ENCODE peak calls at places on chromosomes 5 and 9, in four cellular contexts. V is heart left ventricle, Q is transverse colon, M is GM23338. X is an unnamed sample.

GRCh38 chr9:100465765-100466164 is 7.2 kb upstream of the TMEFF1 start:
- DNase-seq in V (no peak), Q (no peak), M (no peak), X (no peak)

GRCh38 chr9:126128494-126129142 is 198.0 kb upstream of the MVB12B start:
- DNase-seq in V (no peak), Q (no peak), M (no peak), X (peak)

GRCh38 chr9:75869236-75869635 is 21.2 kb upstream of the PCSK5 start:
- DNase-seq in V (no peak), Q (peak), M (no peak), X (no peak)

GRCh38 chr9:110744753-110745522 is 76.3 kb downstream of the MUSK start:
- DNase-seq in V (no peak), Q (no peak), M (no peak), X (no peak)

GRCh38 chr5:67331296-67331925 is 134.8 kb upstream of the CD180 start:
- DNase-seq in V (no peak), Q (no peak), M (no peak), X (no peak)

GRCh38 chr9:123952631-123953147 is 22.8 kb upstream of the DENND1A start:
- DNase-seq in V (no peak), Q (no peak), M (no peak), X (no peak)

GRCh38 chr9:38094165-38094564 is 25.1 kb upstream of the SHB start:
- DNase-seq in V (no peak), Q (no peak), M (no peak), X (no peak)

GRCh38 chr9:138022756-138023393 is 145.3 kb downstream of the CACNA1B start:
- DNase-seq in V (no peak), Q (no peak), M (peak), X (peak)

GRCh38 chr5:12313602-12314001 is 409.4 kb upstream of the CTNND2 start:
- DNase-seq in V (no peak), Q (no peak), M (no peak), X (no peak)

GRCh38 chr5:173278641-173279040 is 43.6 kb upstream of the NKX2-5 start:
- DNase-seq in V (peak), Q (no peak), M (no peak), X (no peak)

GRCh38 chr5:23223846-23224245 is 283.6 kb upstream of the PRDM9 start:
- DNase-seq in V (no peak), Q (no peak), M (no peak), X (no peak)

GRCh38 chr5:76953551-76954382 is 922 bp downstream of the CRHBP start:
- DNase-seq in V (peak), Q (no peak), M (peak), X (no peak)

GRCh38 chr5:66724740-66725139 is 128.5 kb downstream of the MAST4 start:
- DNase-seq in V (no peak), Q (no peak), M (no peak), X (no peak)

GRCh38 chr5:132655821-132656773 is 1.9 kb upstream of the IL13 start:
- DNase-seq in V (no peak), Q (no peak), M (peak), X (peak)

DNA sequence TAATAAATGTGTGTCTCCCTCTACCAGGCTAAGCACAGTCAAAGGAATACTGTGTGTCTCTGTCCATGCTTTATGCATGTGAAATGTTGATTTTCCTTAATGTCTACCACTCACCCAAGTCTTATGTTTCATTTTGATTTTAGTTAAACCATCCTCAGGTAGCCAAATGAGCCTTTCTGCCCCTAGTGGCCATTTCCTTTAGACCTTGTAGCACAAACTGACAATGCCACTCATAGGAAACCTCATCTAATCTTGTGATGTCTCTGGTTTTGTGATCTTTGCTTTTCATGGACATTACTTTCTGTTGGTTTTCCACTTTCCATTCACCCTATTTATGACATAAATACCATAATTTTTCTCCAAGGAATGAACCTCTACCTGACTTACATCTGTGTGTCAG is 820.8 kb downstream of the MAT2B start:
- DNase-seq in V (no peak), Q (no peak), M (peak), X (no peak)
- TF ChIP-seq CTCF in V (no peak), Q (no peak), M (peak), X (no peak)

GRCh38 chr9:135478191-135478590 is 1.4 kb upstream of the PPP1R26 start:
- DNase-seq in V (no peak), Q (no peak), M (no peak), X (no peak)

GRCh38 chr9:135480942-135481315 is 1.3 kb downstream of the PPP1R26 start:
- DNase-seq in V (no peak), Q (no peak), M (no peak), X (no peak)

GRCh38 chr9:135479469-135480052 is at the start of gene PPP1R26:
- DNase-seq in V (peak), Q (peak), M (peak), X (no peak)

GRCh38 chr9:135480071-135480941 is 724 bp downstream of the PPP1R26 start:
- DNase-seq in V (peak), Q (peak), M (peak), X (peak)

GRCh38 chr9:135478858-135479468 is 619 bp upstream of the PPP1R26 start:
- DNase-seq in V (peak), Q (peak), M (peak), X (no peak)
- TF ChIP-seq CTCF in V (peak), Q (no peak), M (peak), X (no peak)

GRCh38 chr5:180088561-180088960 is 17.0 kb upstream of the RNF130 start:
- DNase-seq in V (no peak), Q (no peak), M (no peak), X (no peak)

GRCh38 chr5:180093241-180093640 is 21.7 kb upstream of the RNF130 start:
- DNase-seq in V (no peak), Q (no peak), M (no peak), X (no peak)

GRCh38 chr5:180093651-180094382 is 22.3 kb upstream of the RNF130 start:
- DNase-seq in V (peak), Q (no peak), M (no peak), X (no peak)

GRCh38 chr5:180090098-180090768 is 18.7 kb upstream of the RNF130 start:
- DNase-seq in V (peak), Q (peak), M (peak), X (peak)

DNA sequence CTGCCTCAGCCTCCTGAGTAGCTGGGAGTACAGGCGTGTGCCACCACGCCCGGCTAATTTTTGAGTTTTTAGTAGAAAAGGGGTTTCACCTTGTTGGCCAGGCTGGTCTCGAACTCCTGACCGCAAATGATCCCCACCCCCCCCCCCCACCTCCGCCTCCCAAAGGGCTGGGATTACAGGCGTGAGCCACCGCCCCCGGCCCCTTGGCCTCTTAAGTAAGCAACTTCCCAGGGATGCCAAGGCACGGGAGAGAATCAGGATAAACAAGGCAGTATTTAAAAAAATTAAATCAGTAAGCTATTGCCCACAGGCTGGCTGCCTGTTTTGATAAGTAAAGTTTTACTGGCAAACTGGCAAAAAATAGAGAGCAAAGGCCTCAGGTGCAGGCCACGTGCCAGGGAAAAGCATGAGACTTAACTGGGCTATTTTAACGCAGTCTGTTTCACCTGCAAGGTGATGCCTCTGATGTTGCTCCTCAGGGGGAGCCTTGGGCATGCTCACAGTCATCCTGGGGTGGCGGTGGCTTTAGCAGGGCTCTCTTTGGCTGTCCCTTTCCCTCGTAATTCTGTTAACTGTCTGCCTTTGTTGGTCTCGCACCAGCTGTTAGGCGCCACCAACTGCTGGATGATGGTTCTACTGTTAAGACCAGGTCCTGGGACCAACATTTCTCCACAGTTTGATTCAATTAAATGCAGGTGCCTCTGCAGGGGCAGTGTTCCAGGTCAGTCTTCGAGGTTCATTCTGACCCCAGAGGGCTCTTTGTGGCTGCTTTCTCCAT is 19.4 kb upstream of the RNF130 start:
- DNase-seq in V (no peak), Q (peak), M (peak), X (no peak)
- TF ChIP-seq CTCF in V (no peak), Q (no peak), M (peak), X (no peak)

GRCh38 chr5:14240366-14240765 is 97.2 kb downstream of the TRIO start:
- DNase-seq in V (no peak), Q (no peak), M (no peak), X (no peak)
- TF ChIP-seq CTCF in V (no peak), Q (no peak), M (no peak), X (no peak)

GRCh38 chr9:85897853-85898252 is 43.1 kb upstream of the NAA35 start:
- DNase-seq in V (no peak), Q (no peak), M (no peak), X (no peak)
- TF ChIP-seq CTCF in V (no peak), Q (no peak), M (no peak), X (no peak)

GRCh38 chr9:133396952-133397351 is 20.8 kb downstream of the STKLD1 start:
- DNase-seq in V (no peak), Q (no peak), M (peak), X (no peak)
- TF ChIP-seq CTCF in V (no peak), Q (no peak), M (peak), X (peak)

DNA sequence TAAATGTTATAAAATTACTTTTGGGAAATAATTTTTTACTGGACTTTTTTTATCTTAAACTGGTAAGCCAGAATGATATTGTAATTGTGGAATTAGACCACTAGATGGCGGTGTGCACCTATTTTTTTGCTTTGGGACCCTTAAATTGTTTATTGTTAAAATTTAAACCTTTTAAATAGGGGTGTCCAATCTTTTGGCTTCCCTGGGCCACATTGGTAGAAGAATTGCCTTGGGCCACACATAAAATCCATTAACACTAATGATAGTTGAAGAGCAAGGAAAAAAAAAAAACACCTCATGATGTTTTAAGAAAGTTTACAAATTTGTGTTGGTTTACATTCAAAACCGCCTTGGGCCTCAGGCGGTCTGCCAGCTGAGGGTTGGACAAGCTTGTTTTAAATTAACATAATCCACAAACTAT is 28.4 kb upstream of the GADD45G start:
- DNase-seq in V (no peak), Q (no peak), M (peak), X (no peak)
- TF ChIP-seq CTCF in V (peak), Q (peak), M (peak), X (peak)

DNA sequence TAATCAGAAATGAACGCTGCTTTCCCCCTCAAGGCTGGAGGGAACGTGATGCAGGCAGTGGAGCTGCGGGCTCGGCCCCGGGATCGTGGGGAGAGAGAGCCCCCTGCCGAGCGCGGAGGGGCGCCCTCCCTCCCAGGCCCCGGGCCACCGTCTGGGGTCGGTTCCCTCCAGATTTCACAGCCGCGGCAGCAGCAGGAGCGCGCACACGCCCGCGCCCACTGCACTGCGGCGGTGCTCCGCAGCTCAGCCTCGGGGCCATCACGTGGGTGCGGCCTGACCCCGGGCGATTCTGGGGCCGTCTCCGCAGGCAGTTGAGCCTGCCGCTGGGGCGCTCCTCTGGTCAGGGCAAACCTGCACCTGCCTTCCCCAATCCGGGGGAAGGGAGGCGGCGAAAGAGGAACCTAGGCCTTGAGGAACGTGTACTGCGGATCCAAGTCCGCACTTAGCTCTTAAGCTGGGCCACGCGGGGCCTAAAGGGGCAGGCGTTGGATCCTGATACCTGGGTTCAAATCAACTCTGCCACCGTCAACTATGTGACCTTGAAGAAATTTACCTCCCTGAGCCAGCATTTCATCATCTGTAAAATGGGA is 9.4 kb upstream of the DELE1 start:
- DNase-seq in V (peak), Q (peak), M (peak), X (peak)
- TF ChIP-seq CTCF in V (peak), Q (peak), M (peak), X (peak)